ENCODE peak calls at places on chromosomes 16 and 17, in eight cellular contexts. One of them, this sample, is unnamed.

GRCh38 chr16:50093607-50094570 is 28.1 kb downstream of the HEATR3 start:
- DNase-seq in SK-N-SH: no peak
- DNase-seq in mammary epithelial cell: no peak
- DNase-seq in PC-3: no peak
- DNase-seq in HFFc6: no peak
- DNase-seq in HL-60: peak
- DNase-seq in endodermal cell: no peak
- DNase-seq in progenitor cell of endocrine pancreas: no peak
- DNase-seq in this sample: no peak

GRCh38 chr17:75386430-75386829 is 19.0 kb downstream of the GRB2 start:
- DNase-seq in SK-N-SH: no peak
- DNase-seq in mammary epithelial cell: no peak
- DNase-seq in PC-3: no peak
- DNase-seq in HFFc6: no peak
- DNase-seq in HL-60: no peak
- DNase-seq in endodermal cell: no peak
- DNase-seq in progenitor cell of endocrine pancreas: no peak
- DNase-seq in this sample: no peak

GRCh38 chr16:66706506-66706880 is 9.9 kb upstream of the CMTM4 start:
- DNase-seq in SK-N-SH: no peak
- DNase-seq in mammary epithelial cell: no peak
- DNase-seq in PC-3: no peak
- DNase-seq in HFFc6: no peak
- DNase-seq in HL-60: no peak
- DNase-seq in endodermal cell: peak
- DNase-seq in progenitor cell of endocrine pancreas: no peak
- DNase-seq in this sample: no peak

GRCh38 chr16:90031931-90032663 is 12.8 kb upstream of the DBNDD1 start:
- DNase-seq in SK-N-SH: peak
- DNase-seq in mammary epithelial cell: no peak
- DNase-seq in PC-3: no peak
- DNase-seq in HFFc6: peak
- DNase-seq in HL-60: no peak
- DNase-seq in endodermal cell: no peak
- DNase-seq in progenitor cell of endocrine pancreas: no peak
- DNase-seq in this sample: no peak

GRCh38 chr16:16033208-16033717 is 83.8 kb downstream of the ABCC1 start:
- DNase-seq in SK-N-SH: no peak
- DNase-seq in mammary epithelial cell: no peak
- DNase-seq in PC-3: no peak
- DNase-seq in HFFc6: no peak
- DNase-seq in HL-60: peak
- DNase-seq in endodermal cell: no peak
- DNase-seq in progenitor cell of endocrine pancreas: no peak
- DNase-seq in this sample: no peak

GRCh38 chr16:86477642-86478041 is 32.7 kb upstream of the FOXF1 start:
- DNase-seq in SK-N-SH: no peak
- DNase-seq in mammary epithelial cell: no peak
- DNase-seq in PC-3: no peak
- DNase-seq in HFFc6: peak
- DNase-seq in HL-60: no peak
- DNase-seq in endodermal cell: no peak
- DNase-seq in progenitor cell of endocrine pancreas: no peak
- DNase-seq in this sample: no peak

GRCh38 chr17:76341301-76341700 is 12.4 kb downstream of the PRPSAP1 start:
- DNase-seq in SK-N-SH: no peak
- DNase-seq in mammary epithelial cell: no peak
- DNase-seq in PC-3: no peak
- DNase-seq in HFFc6: no peak
- DNase-seq in HL-60: no peak
- DNase-seq in endodermal cell: no peak
- DNase-seq in progenitor cell of endocrine pancreas: no peak
- DNase-seq in this sample: no peak

GRCh38 chr16:13797718-13798117 is 122.2 kb upstream of the ERCC4 start:
- DNase-seq in SK-N-SH: no peak
- DNase-seq in mammary epithelial cell: no peak
- DNase-seq in PC-3: no peak
- DNase-seq in HFFc6: no peak
- DNase-seq in HL-60: no peak
- DNase-seq in endodermal cell: no peak
- DNase-seq in progenitor cell of endocrine pancreas: no peak
- DNase-seq in this sample: no peak

GRCh38 chr16:1993731-1994131 is 4.0 kb downstream of the SYNGR3 start:
- DNase-seq in SK-N-SH: no peak
- DNase-seq in mammary epithelial cell: peak
- DNase-seq in PC-3: peak
- DNase-seq in HFFc6: peak
- DNase-seq in HL-60: peak
- DNase-seq in endodermal cell: no peak
- DNase-seq in progenitor cell of endocrine pancreas: no peak
- DNase-seq in this sample: no peak

GRCh38 chr17:41767324-41768042 is 19.0 kb downstream of the JUP start:
- DNase-seq in SK-N-SH: peak
- DNase-seq in mammary epithelial cell: no peak
- DNase-seq in PC-3: no peak
- DNase-seq in HFFc6: no peak
- DNase-seq in HL-60: no peak
- DNase-seq in endodermal cell: no peak
- DNase-seq in progenitor cell of endocrine pancreas: no peak
- DNase-seq in this sample: no peak

GRCh38 chr17:44106801-44107200 is 16.6 kb downstream of the HDAC5 start:
- DNase-seq in SK-N-SH: no peak
- DNase-seq in mammary epithelial cell: no peak
- DNase-seq in PC-3: no peak
- DNase-seq in HFFc6: no peak
- DNase-seq in HL-60: no peak
- DNase-seq in endodermal cell: no peak
- DNase-seq in progenitor cell of endocrine pancreas: no peak
- DNase-seq in this sample: no peak

GRCh38 chr17:70169707-70170597 is 620 bp downstream of the KCNJ2 start:
- DNase-seq in SK-N-SH: no peak
- DNase-seq in mammary epithelial cell: no peak
- DNase-seq in PC-3: no peak
- DNase-seq in HFFc6: no peak
- DNase-seq in HL-60: peak
- DNase-seq in endodermal cell: no peak
- DNase-seq in progenitor cell of endocrine pancreas: no peak
- DNase-seq in this sample: no peak

GRCh38 chr16:83187404-83187803 is 560.6 kb downstream of the CDH13 start:
- DNase-seq in SK-N-SH: no peak
- DNase-seq in mammary epithelial cell: peak
- DNase-seq in PC-3: peak
- DNase-seq in HFFc6: peak
- DNase-seq in HL-60: no peak
- DNase-seq in endodermal cell: no peak
- DNase-seq in progenitor cell of endocrine pancreas: no peak
- DNase-seq in this sample: no peak

GRCh38 chr16:65071371-65072311 is 50.2 kb downstream of the CDH11 start:
- DNase-seq in SK-N-SH: no peak
- DNase-seq in mammary epithelial cell: no peak
- DNase-seq in PC-3: peak
- DNase-seq in HFFc6: peak
- DNase-seq in HL-60: no peak
- DNase-seq in endodermal cell: no peak
- DNase-seq in progenitor cell of endocrine pancreas: no peak
- DNase-seq in this sample: no peak

GRCh38 chr17:65588194-65588808 is 26.9 kb upstream of the AXIN2 start:
- DNase-seq in SK-N-SH: no peak
- DNase-seq in mammary epithelial cell: no peak
- DNase-seq in PC-3: peak
- DNase-seq in HFFc6: no peak
- DNase-seq in HL-60: no peak
- DNase-seq in endodermal cell: peak
- DNase-seq in progenitor cell of endocrine pancreas: no peak
- DNase-seq in this sample: no peak

GRCh38 chr17:80774643-80775281 is 216.9 kb upstream of the CHMP6 start:
- DNase-seq in SK-N-SH: no peak
- DNase-seq in mammary epithelial cell: no peak
- DNase-seq in PC-3: no peak
- DNase-seq in HFFc6: no peak
- DNase-seq in HL-60: peak
- DNase-seq in endodermal cell: no peak
- DNase-seq in progenitor cell of endocrine pancreas: no peak
- DNase-seq in this sample: no peak

GRCh38 chr16:54685682-54686081 is 245.0 kb upstream of the IRX5 start:
- DNase-seq in SK-N-SH: no peak
- DNase-seq in mammary epithelial cell: no peak
- DNase-seq in PC-3: no peak
- DNase-seq in HFFc6: no peak
- DNase-seq in HL-60: no peak
- DNase-seq in endodermal cell: no peak
- DNase-seq in progenitor cell of endocrine pancreas: no peak
- DNase-seq in this sample: no peak

GRCh38 chr17:47649972-47650524 is 329 bp downstream of the KPNB1 start:
- DNase-seq in SK-N-SH: no peak
- DNase-seq in mammary epithelial cell: no peak
- DNase-seq in PC-3: no peak
- DNase-seq in HFFc6: peak
- DNase-seq in HL-60: no peak
- DNase-seq in endodermal cell: no peak
- DNase-seq in progenitor cell of endocrine pancreas: no peak
- DNase-seq in this sample: no peak

GRCh38 chr17:12438813-12439586 is 226.7 kb upstream of the MYOCD start:
- DNase-seq in SK-N-SH: no peak
- DNase-seq in mammary epithelial cell: no peak
- DNase-seq in PC-3: no peak
- DNase-seq in HFFc6: no peak
- DNase-seq in HL-60: no peak
- DNase-seq in endodermal cell: peak
- DNase-seq in progenitor cell of endocrine pancreas: no peak
- DNase-seq in this sample: no peak

GRCh38 chr17:41413353-41413752 is 11.0 kb downstream of the KRT37 start:
- DNase-seq in SK-N-SH: no peak
- DNase-seq in mammary epithelial cell: no peak
- DNase-seq in PC-3: peak
- DNase-seq in HFFc6: no peak
- DNase-seq in HL-60: no peak
- DNase-seq in endodermal cell: peak
- DNase-seq in progenitor cell of endocrine pancreas: no peak
- DNase-seq in this sample: no peak

GRCh38 chr16:24685539-24686432 is 43.7 kb upstream of the TNRC6A start:
- DNase-seq in SK-N-SH: peak
- DNase-seq in mammary epithelial cell: peak
- DNase-seq in PC-3: peak
- DNase-seq in HFFc6: peak
- DNase-seq in HL-60: no peak
- DNase-seq in endodermal cell: peak
- DNase-seq in progenitor cell of endocrine pancreas: peak
- DNase-seq in this sample: peak

GRCh38 chr17:82239926-82240505 is 11.2 kb downstream of the SLC16A3 start:
- DNase-seq in SK-N-SH: no peak
- DNase-seq in mammary epithelial cell: no peak
- DNase-seq in PC-3: no peak
- DNase-seq in HFFc6: no peak
- DNase-seq in HL-60: peak
- DNase-seq in endodermal cell: peak
- DNase-seq in progenitor cell of endocrine pancreas: no peak
- DNase-seq in this sample: no peak

GRCh38 chr17:62630365-62631085 is 3.1 kb downstream of the MRC2 start:
- DNase-seq in SK-N-SH: peak
- DNase-seq in mammary epithelial cell: peak
- DNase-seq in PC-3: no peak
- DNase-seq in HFFc6: no peak
- DNase-seq in HL-60: no peak
- DNase-seq in endodermal cell: peak
- DNase-seq in progenitor cell of endocrine pancreas: no peak
- DNase-seq in this sample: no peak

GRCh38 chr17:37824534-37825485 is 80.0 kb upstream of the HNF1B start:
- DNase-seq in SK-N-SH: no peak
- DNase-seq in mammary epithelial cell: peak
- DNase-seq in PC-3: peak
- DNase-seq in HFFc6: peak
- DNase-seq in HL-60: peak
- DNase-seq in endodermal cell: peak
- DNase-seq in progenitor cell of endocrine pancreas: no peak
- DNase-seq in this sample: no peak

DNA sequence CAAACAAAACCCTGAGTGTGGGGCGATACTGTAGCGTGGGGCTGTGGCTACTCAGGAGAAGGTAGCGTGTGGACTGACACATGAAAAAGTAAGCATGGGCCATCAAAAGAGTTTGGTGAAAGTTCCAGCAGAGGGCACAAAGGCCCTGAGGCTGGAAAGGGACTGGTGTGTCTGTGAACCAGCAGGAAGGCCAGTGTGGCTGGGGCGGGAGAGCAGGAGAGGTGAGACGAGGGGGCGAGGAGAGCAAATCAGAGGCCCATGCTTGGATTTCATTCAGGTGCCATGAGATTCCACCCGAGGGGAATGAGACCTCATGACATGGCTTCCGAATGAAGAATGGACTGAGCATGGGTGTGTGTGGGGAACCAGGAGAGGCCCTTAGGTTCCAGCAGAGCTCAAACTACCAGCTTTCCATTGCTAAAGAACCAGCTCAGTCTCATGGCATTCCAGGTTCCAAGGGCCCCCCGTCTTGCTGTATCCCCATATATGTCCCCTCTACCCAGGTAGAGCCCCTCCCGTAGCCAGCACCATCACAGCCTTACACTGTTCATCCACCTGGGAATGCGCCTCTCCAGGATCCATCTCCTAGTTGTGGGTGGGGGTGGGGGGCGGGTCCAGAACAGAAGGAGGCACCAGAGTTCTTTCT is 31.1 kb downstream of the TRPV2 start:
- DNase-seq in SK-N-SH: no peak
- DNase-seq in mammary epithelial cell: no peak
- DNase-seq in PC-3: peak
- DNase-seq in HFFc6: no peak
- DNase-seq in HL-60: no peak
- DNase-seq in endodermal cell: peak
- DNase-seq in progenitor cell of endocrine pancreas: no peak
- DNase-seq in this sample: no peak
- TF ChIP-seq CTCF in SK-N-SH: no peak
- TF ChIP-seq CTCF in mammary epithelial cell: no peak
- TF ChIP-seq CTCF in PC-3: peak
- TF ChIP-seq CTCF in HFFc6: peak
- TF ChIP-seq CTCF in HL-60: no peak
- TF ChIP-seq CTCF in endodermal cell: peak
- TF ChIP-seq CTCF in progenitor cell of endocrine pancreas: no peak
- TF ChIP-seq CTCF in this sample: no peak

GRCh38 chr16:10039220-10040096 is 142.8 kb downstream of the GRIN2A start:
- DNase-seq in SK-N-SH: peak
- DNase-seq in mammary epithelial cell: no peak
- DNase-seq in PC-3: no peak
- DNase-seq in HFFc6: no peak
- DNase-seq in HL-60: no peak
- DNase-seq in endodermal cell: peak
- DNase-seq in progenitor cell of endocrine pancreas: peak
- DNase-seq in this sample: peak
- TF ChIP-seq CTCF in SK-N-SH: no peak
- TF ChIP-seq CTCF in mammary epithelial cell: peak
- TF ChIP-seq CTCF in PC-3: no peak
- TF ChIP-seq CTCF in HFFc6: no peak
- TF ChIP-seq CTCF in HL-60: no peak
- TF ChIP-seq CTCF in endodermal cell: peak
- TF ChIP-seq CTCF in progenitor cell of endocrine pancreas: peak
- TF ChIP-seq CTCF in this sample: peak

GRCh38 chr16:76665571-76666275 is 388.5 kb downstream of the CNTNAP4 start:
- DNase-seq in SK-N-SH: no peak
- DNase-seq in mammary epithelial cell: no peak
- DNase-seq in PC-3: peak
- DNase-seq in HFFc6: no peak
- DNase-seq in HL-60: no peak
- DNase-seq in endodermal cell: no peak
- DNase-seq in progenitor cell of endocrine pancreas: no peak
- DNase-seq in this sample: no peak
- TF ChIP-seq CTCF in SK-N-SH: peak
- TF ChIP-seq CTCF in mammary epithelial cell: peak
- TF ChIP-seq CTCF in PC-3: peak
- TF ChIP-seq CTCF in HFFc6: peak
- TF ChIP-seq CTCF in HL-60: no peak
- TF ChIP-seq CTCF in endodermal cell: no peak
- TF ChIP-seq CTCF in progenitor cell of endocrine pancreas: peak
- TF ChIP-seq CTCF in this sample: no peak

GRCh38 chr17:14211778-14212177 is 24.9 kb downstream of the CDRT15 start:
- DNase-seq in SK-N-SH: no peak
- DNase-seq in mammary epithelial cell: no peak
- DNase-seq in PC-3: no peak
- DNase-seq in HFFc6: no peak
- DNase-seq in HL-60: no peak
- DNase-seq in endodermal cell: peak
- DNase-seq in progenitor cell of endocrine pancreas: no peak
- DNase-seq in this sample: no peak
- TF ChIP-seq CTCF in SK-N-SH: peak
- TF ChIP-seq CTCF in mammary epithelial cell: peak
- TF ChIP-seq CTCF in PC-3: peak
- TF ChIP-seq CTCF in HFFc6: peak
- TF ChIP-seq CTCF in HL-60: no peak
- TF ChIP-seq CTCF in endodermal cell: peak
- TF ChIP-seq CTCF in progenitor cell of endocrine pancreas: no peak
- TF ChIP-seq CTCF in this sample: no peak

This sample was measured in endothelial cell.